ENCODE peak calls at places on chromosomes 3 and 15, in ten cellular contexts. D, T, H, J, V, Z, P, C, S and O are unnamed samples.

GRCh38 chr3:148493631-148494030 is 204.1 kb upstream of the AGTR1 start:
- DNase-seq in D (no peak), T (no peak), H (no peak), J (no peak), V (no peak), Z (no peak), P (no peak), C (no peak), S (no peak), O (no peak)

GRCh38 chr3:12356996-12357395 is 68.1 kb downstream of the PPARG start:
- DNase-seq in D (no peak), T (no peak), H (no peak), J (no peak), V (no peak), Z (no peak), P (no peak), C (no peak), S (no peak), O (no peak)

GRCh38 chr15:62658498-62658897 is 384.0 kb upstream of the TPM1 start:
- DNase-seq in D (no peak), T (no peak), H (no peak), J (no peak), V (no peak), Z (no peak), P (no peak), C (peak; percentile 35), S (no peak), O (no peak)

GRCh38 chr3:185175370-185175987 is 22.6 kb upstream of the C3orf70 start:
- DNase-seq in D (peak; percentile 81), T (peak; percentile 33), H (no peak), J (no peak), V (peak; percentile 48), Z (no peak), P (no peak), C (peak; percentile 78), S (no peak), O (peak; percentile 74)

GRCh38 chr3:46705751-46706572 is 4.8 kb downstream of the TMIE start:
- DNase-seq in D (no peak), T (no peak), H (no peak), J (peak; percentile 29), V (peak; percentile 83), Z (no peak), P (no peak), C (no peak), S (no peak), O (peak; percentile 81)

GRCh38 chr3:100902572-100902971 is 90.6 kb downstream of the ABI3BP start:
- DNase-seq in D (no peak), T (no peak), H (no peak), J (peak; percentile 29), V (peak; percentile 90), Z (no peak), P (no peak), C (no peak), S (no peak), O (peak; percentile 95)

GRCh38 chr3:111506435-111506834 is 35.6 kb upstream of the CD96 start:
- DNase-seq in D (no peak), T (no peak), H (no peak), J (no peak), V (no peak), Z (no peak), P (no peak), C (no peak), S (no peak), O (no peak)

GRCh38 chr3:129286081-129286480 is 7.4 kb downstream of the HMCES start:
- DNase-seq in D (no peak), T (no peak), H (no peak), J (no peak), V (peak; percentile 73), Z (no peak), P (no peak), C (no peak), S (no peak), O (no peak)

GRCh38 chr3:172982731-172983364 is 158.2 kb downstream of the SPATA16 start:
- DNase-seq in D (no peak), T (no peak), H (no peak), J (no peak), V (no peak), Z (no peak), P (no peak), C (no peak), S (no peak), O (no peak)